ENCODE peak calls at places on chromosome 2, in nine cellular contexts. F, Y, B, R, E, N, Q, D and H are unnamed samples.

GRCh38 chr2:8622199-8622911 is 59.5 kb upstream of the ID2 start:
- DNase-seq in B (no peak), R (no peak), Y (no peak), E (no peak), D (no peak), F (no peak), Q (no peak), N (no peak), H (no peak)

GRCh38 chr2:202555354-202555753 is 79.4 kb upstream of the FAM117B start:
- DNase-seq in R (no peak), B (no peak), Q (no peak), E (no peak), D (no peak), Y (no peak), N (no peak), F (no peak), H (no peak)

GRCh38 chr2:176039375-176039774 is 37.3 kb upstream of the LNPK start:
- DNase-seq in Y (no peak), Q (no peak), R (peak), D (no peak), E (no peak), F (no peak), B (no peak), N (no peak), H (no peak)

GRCh38 chr2:231810905-231811304 is 24.7 kb downstream of the COPS7B start:
- DNase-seq in D (no peak), R (no peak), Y (no peak), F (no peak), B (no peak), Q (no peak), N (no peak), E (no peak), H (no peak)

GRCh38 chr2:144935736-144936135 is 415.8 kb upstream of the ZEB2 start:
- DNase-seq in D (no peak), B (no peak), Q (no peak), F (no peak), N (no peak), E (no peak), Y (no peak), R (peak), H (no peak)

GRCh38 chr2:38095996-38096861 is 20.3 kb upstream of the CYP1B1 start:
- DNase-seq in N (no peak), Y (no peak), R (peak), B (no peak), E (no peak), Q (peak), D (no peak), F (no peak), H (no peak)

GRCh38 chr2:13533524-13533922 is 816.8 kb downstream of the TRIB2 start:
- DNase-seq in Q (no peak), Y (no peak), F (no peak), E (no peak), N (no peak), R (no peak), D (no peak), B (no peak), H (no peak)

GRCh38 chr2:168130302-168130701 is 117.1 kb downstream of the STK39 start:
- DNase-seq in D (no peak), E (no peak), F (no peak), N (no peak), Q (no peak), R (no peak), B (no peak), Y (no peak), H (no peak)

GRCh38 chr2:25032094-25032493 is 9.8 kb upstream of the EFR3B start:
- DNase-seq in Y (no peak), B (no peak), D (no peak), R (peak), N (no peak), E (no peak), Q (no peak), F (no peak), H (no peak)

GRCh38 chr2:81304154-81304830 is 999.7 kb upstream of the LRRTM1 start:
- DNase-seq in R (peak), N (no peak), Y (no peak), Q (no peak), B (no peak), D (peak), F (no peak), E (no peak), H (no peak)

GRCh38 chr2:239266436-239266770 is 134.4 kb downstream of the HDAC4 start:
- DNase-seq in R (no peak), Y (no peak), Q (no peak), D (no peak), E (no peak), F (no peak), N (no peak), B (no peak), H (no peak)

GRCh38 chr2:240206630-240207029 is 66.2 kb upstream of the OTOS start:
- DNase-seq in Q (no peak), R (no peak), F (no peak), B (no peak), E (no peak), D (no peak), Y (no peak), N (no peak), H (no peak)

GRCh38 chr2:239116456-239117246 is 268.8 kb downstream of the TWIST2 start:
- DNase-seq in D (no peak), E (no peak), R (no peak), B (no peak), Q (no peak), Y (no peak), F (no peak), N (no peak), H (no peak)

GRCh38 chr2:188316354-188316753 is 24.7 kb downstream of the GULP1 start:
- DNase-seq in N (no peak), D (no peak), B (no peak), E (no peak), Q (no peak), Y (no peak), R (no peak), F (no peak), H (no peak)

GRCh38 chr2:64865073-64865830 is 123.9 kb upstream of the SLC1A4 start:
- DNase-seq in Y (peak), E (peak), R (peak), B (peak), N (peak), D (no peak), Q (peak), F (peak), H (peak)

GRCh38 chr2:85577386-85578242 is at the start of gene VAMP8:
- DNase-seq in F (no peak), Q (no peak), R (peak), Y (no peak), D (peak), N (no peak), E (peak), B (peak), H (no peak)

GRCh38 chr2:134083548-134083947 is 170.3 kb upstream of the MGAT5 start:
- DNase-seq in N (no peak), Q (no peak), R (no peak), E (no peak), F (no peak), D (no peak), B (no peak), Y (no peak), H (no peak)

GRCh38 chr2:36785179-36785795 is 88.8 kb downstream of the VIT start:
- DNase-seq in Y (peak), Q (peak), B (peak), E (peak), R (peak), D (peak), F (peak), N (peak), H (no peak)

GRCh38 chr2:70094171-70094977 is 7.1 kb downstream of the PCBP1 start:
- DNase-seq in Q (no peak), N (peak), F (no peak), E (no peak), Y (no peak), R (peak), D (no peak), B (no peak), H (no peak)

GRCh38 chr2:92074549-92074898 is 2796.7 kb upstream of the TEKT4 start:
- DNase-seq in F (no peak), N (peak), E (no peak), R (no peak), Q (no peak), B (no peak), D (no peak), Y (no peak), H (no peak)

GRCh38 chr2:44358498-44358897 is 2.8 kb downstream of the PREPL start:
- DNase-seq in Q (no peak), Y (no peak), D (no peak), F (peak), N (no peak), R (peak), B (peak), E (no peak), H (peak)

GRCh38 chr2:42944744-42945415 is 152.5 kb upstream of the HAAO start:
- DNase-seq in F (no peak), R (no peak), E (peak), Q (no peak), Y (peak), B (no peak), D (peak), N (no peak), H (no peak)

GRCh38 chr2:168336786-168337388 is 89.5 kb upstream of the STK39 start:
- DNase-seq in N (no peak), B (peak), Q (no peak), F (no peak), Y (no peak), D (peak), E (no peak), R (peak), H (no peak)

GRCh38 chr2:95277246-95277906 is 3.1 kb downstream of the PROM2 start:
- DNase-seq in D (peak), R (no peak), Y (no peak), B (peak), E (peak), F (no peak), Q (no peak), N (no peak), H (no peak)

GRCh38 chr2:145597809-145598208 is 1077.9 kb upstream of the ZEB2 start:
- DNase-seq in D (no peak), R (no peak), F (no peak), B (no peak), Y (no peak), Q (no peak), E (no peak), N (no peak), H (no peak)

GRCh38 chr2:235856820-235857185 is 311.4 kb downstream of the GBX2 start:
- DNase-seq in Q (no peak), N (no peak), Y (no peak), F (no peak), B (no peak), D (no peak), E (no peak), R (no peak), H (no peak)

GRCh38 chr2:180781276-180781675 is 199.1 kb upstream of the UBE2E3 start:
- DNase-seq in F (no peak), Y (no peak), B (no peak), E (no peak), Q (no peak), D (no peak), N (no peak), R (no peak), H (no peak)

GRCh38 chr2:30230479-30230854 is 867 bp upstream of the LBH start:
- DNase-seq in N (peak), F (peak), D (no peak), E (peak), B (no peak), Q (peak), Y (no peak), R (no peak), H (no peak)

GRCh38 chr2:32626591-32627221 is 1.1 kb upstream of the TTC27 start:
- DNase-seq in F (no peak), E (no peak), Q (no peak), N (no peak), R (no peak), B (no peak), Y (no peak), D (no peak), H (no peak)

GRCh38 chr2:110120171-110121051 is 4.8 kb upstream of the MALL start:
- DNase-seq in Y (no peak), R (no peak), B (no peak), F (no peak), E (no peak), N (no peak), Q (no peak), D (no peak), H (no peak)

GRCh38 chr2:71892896-71893295 is 254.8 kb downstream of the CYP26B1 start:
- DNase-seq in F (no peak), Y (no peak), R (no peak), E (no peak), N (no peak), D (no peak), Q (no peak), B (no peak), H (no peak)

GRCh38 chr2:167293172-167293781 is 405.0 kb downstream of the XIRP2 start:
- DNase-seq in R (no peak), Q (no peak), B (peak), Y (no peak), N (no peak), F (no peak), E (no peak), D (no peak), H (no peak)

DNA sequence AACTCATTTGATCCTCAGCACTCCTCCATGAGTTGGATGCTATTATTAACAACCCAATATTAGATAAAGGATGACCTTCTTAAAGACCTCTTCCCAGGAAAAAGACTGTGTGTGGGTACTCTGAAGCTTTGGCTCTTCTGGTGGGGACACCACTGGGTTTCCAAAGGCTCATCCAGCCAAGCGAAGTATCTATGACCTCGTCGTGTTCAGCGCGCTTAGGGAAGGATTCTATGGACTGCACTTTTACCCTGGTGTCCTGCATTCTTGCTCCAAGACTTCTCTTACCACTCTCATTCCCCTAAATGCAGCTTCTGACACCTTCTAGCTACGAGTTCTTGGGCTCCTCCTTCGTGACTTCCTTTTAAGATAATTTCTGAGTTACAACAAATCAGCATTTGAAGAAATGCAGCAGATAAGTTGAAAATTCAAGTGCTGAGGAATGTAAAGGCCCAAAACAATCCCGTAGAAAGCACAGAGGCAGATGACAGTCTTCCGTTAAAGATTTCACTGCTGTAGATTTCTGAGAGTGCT is 673 bp upstream of the HNMT start:
- DNase-seq in E (no peak), N (no peak), D (no peak), Y (no peak), R (no peak), B (no peak), Q (no peak), F (no peak), H (no peak)
- H3K4me3 ChIP-seq in E (no peak), N (peak), D (no peak), Y (no peak), R (no peak), B (peak), Q (no peak), F (peak), H (peak)

GRCh38 chr2:218186355-218186766 is 19.6 kb upstream of the CXCR1 start:
- DNase-seq in Y (peak), F (peak), B (peak), Q (peak), D (peak), R (peak), E (peak), N (peak), H (peak)
- TF ChIP-seq POLR2A in Y (no peak), F (no peak), B (no peak), Q (no peak), D (no peak), R (no peak), E (no peak), N (no peak), H (no peak)

GRCh38 chr2:197200657-197201056 is 109.9 kb downstream of the ANKRD44 start:
- DNase-seq in N (no peak), B (no peak), D (no peak), R (no peak), E (no peak), Y (no peak), Q (no peak), F (no peak), H (no peak)

GRCh38 chr2:197196737-197197136 is 113.8 kb downstream of the ANKRD44 start:
- DNase-seq in Y (no peak), F (no peak), E (no peak), R (no peak), D (no peak), N (no peak), B (no peak), Q (no peak), H (no peak)

GRCh38 chr2:197197808-197198409 is 112.7 kb downstream of the ANKRD44 start:
- DNase-seq in Q (no peak), F (no peak), N (no peak), D (no peak), Y (no peak), E (no peak), B (no peak), R (peak), H (no peak)

GRCh38 chr2:197200056-197200455 is 110.5 kb downstream of the ANKRD44 start:
- DNase-seq in B (no peak), D (no peak), Q (no peak), R (peak), E (no peak), Y (no peak), N (no peak), F (no peak), H (no peak)

DNA sequence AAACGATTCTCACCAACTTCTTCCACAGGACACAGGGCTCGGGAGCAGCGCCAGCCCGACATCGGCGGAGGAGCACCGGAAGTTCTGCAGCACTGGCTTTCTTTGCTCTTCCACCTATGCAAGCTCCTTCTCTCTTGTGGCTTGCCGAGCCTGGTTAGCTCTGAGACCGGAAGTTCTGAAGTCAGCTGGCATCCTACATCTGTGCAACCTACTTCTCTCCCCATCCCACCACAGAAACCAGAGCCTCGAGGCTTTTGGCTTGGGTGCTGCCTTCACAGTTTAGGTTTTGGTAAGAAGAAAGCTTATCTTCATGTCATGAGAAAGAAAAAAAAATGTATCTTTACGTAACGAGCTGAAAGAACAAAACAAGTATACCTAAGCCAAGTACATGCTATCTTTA is 111.7 kb downstream of the ANKRD44 start:
- DNase-seq in F (peak), Q (peak), B (peak), N (peak), Y (no peak), R (peak), E (no peak), D (no peak), H (peak)
- H3K4me3 ChIP-seq in F (no peak), Q (no peak), B (no peak), N (no peak), Y (no peak), R (peak), E (no peak), D (no peak), H (no peak)

DNA sequence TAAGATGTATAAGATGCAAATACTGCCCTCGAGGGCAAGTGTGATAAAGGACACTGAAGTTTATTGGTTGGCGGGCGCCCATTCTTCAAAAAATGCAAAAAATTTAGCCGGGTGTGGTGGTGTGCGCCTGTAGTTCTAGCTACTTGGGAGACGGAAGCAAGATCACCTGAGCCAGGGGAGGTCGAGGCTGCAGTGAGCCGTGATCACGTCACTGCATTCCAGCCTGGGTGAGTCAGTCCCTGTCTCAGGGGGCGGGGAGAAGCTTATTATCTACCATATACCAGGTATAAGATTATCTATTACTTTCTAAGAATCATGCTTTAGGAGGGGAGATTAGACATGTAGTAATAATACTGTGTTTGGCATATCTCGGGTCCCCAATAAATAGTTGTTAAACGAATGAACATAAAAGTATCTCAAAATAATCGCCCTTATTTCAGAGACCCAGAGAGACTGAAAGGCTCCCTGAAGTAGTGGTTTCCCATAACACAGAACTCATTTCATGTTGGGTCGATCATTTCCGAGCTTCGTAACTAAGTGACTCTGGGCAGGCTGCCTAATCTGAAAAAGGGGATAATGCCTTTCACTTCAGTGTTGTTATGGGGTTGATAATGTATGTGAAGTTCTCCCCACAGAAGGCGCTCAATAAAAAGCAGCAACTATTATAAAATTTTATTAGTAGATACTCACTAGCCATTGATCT is 1.2 kb upstream of the SELENOI start:
- DNase-seq in B (peak), E (peak), Q (no peak), D (peak), R (peak), Y (no peak), F (peak), N (peak), H (no peak)
- TF ChIP-seq POLR2A in B (no peak), E (no peak), Q (no peak), D (no peak), R (no peak), Y (peak), F (no peak), N (no peak), H (no peak)

DNA sequence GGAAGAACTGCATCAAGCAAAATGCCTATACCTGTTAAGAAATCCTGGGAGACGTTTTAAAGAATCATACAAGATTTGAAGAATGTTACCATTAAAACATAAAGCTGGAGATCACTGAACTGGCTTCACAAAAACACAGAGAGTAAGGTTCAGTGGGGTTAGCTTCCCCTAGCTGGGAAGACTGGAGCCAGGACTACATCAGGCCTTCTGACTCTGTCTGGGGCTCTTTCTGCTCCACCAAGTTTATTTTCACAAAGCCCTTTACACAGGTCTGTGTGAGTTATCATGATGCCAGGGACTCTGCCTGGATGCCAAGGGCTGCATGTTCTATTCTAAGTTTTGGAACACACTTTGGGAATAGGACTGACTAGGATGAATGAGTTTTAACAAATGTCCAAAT is 47.3 kb upstream of the DNER start:
- DNase-seq in Q (no peak), B (no peak), F (no peak), D (no peak), R (no peak), N (no peak), E (no peak), Y (no peak), H (no peak)
- H3K4me3 ChIP-seq in Q (no peak), B (no peak), F (no peak), D (no peak), R (no peak), N (no peak), E (no peak), Y (no peak), H (no peak)

GRCh38 chr2:28624798-28625701 is 126.6 kb upstream of the PPP1CB start:
- DNase-seq in E (no peak), F (peak), N (peak), R (peak), D (no peak), B (peak), Y (no peak), Q (peak), H (peak)
- TF ChIP-seq POLR2A in E (no peak), F (peak), N (no peak), R (no peak), D (no peak), B (peak), Y (no peak), Q (no peak), H (peak)

GRCh38 chr2:237715459-237715947 is 83.1 kb upstream of the RBM44 start:
- DNase-seq in B (peak), E (no peak), Y (no peak), D (no peak), F (no peak), R (no peak), Q (peak), N (no peak), H (no peak)
- H3K4me3 ChIP-seq in B (peak), E (no peak), Y (no peak), D (no peak), F (peak), R (no peak), Q (peak), N (no peak), H (peak)